ENCODE peak calls at places on chromosomes 7 and 10, in ten cellular contexts. One of them, this sample, is unnamed.

GRCh38 chr7:152307902-152308301 is 127.9 kb downstream of the KMT2C start:
- DNase-seq in activated naive CD4-positive, alpha-beta T cell: no peak
- DNase-seq in HuH-7.5: no peak
- DNase-seq in NCI-H1694: no peak
- DNase-seq in anterior cingulate cortex: no peak
- DNase-seq in stimulated activated naive CD4-positive, alpha-beta T cell: no peak
- DNase-seq in memory B cell: no peak
- DNase-seq in AML-193: no peak
- DNase-seq in neuronal stem cell: no peak
- DNase-seq in HFF-Myc: no peak
- DNase-seq in this sample: no peak

GRCh38 chr7:127437772-127438330 is 45.3 kb upstream of the ZNF800 start:
- DNase-seq in activated naive CD4-positive, alpha-beta T cell: no peak
- DNase-seq in HuH-7.5: no peak
- DNase-seq in NCI-H1694: no peak
- DNase-seq in anterior cingulate cortex: no peak
- DNase-seq in stimulated activated naive CD4-positive, alpha-beta T cell: no peak
- DNase-seq in memory B cell: no peak
- DNase-seq in AML-193: no peak
- DNase-seq in neuronal stem cell: no peak
- DNase-seq in HFF-Myc: peak; percentile 65
- DNase-seq in this sample: no peak

GRCh38 chr7:15007507-15007906 is 105.0 kb upstream of the DGKB start:
- DNase-seq in activated naive CD4-positive, alpha-beta T cell: no peak
- DNase-seq in HuH-7.5: no peak
- DNase-seq in NCI-H1694: no peak
- DNase-seq in anterior cingulate cortex: no peak
- DNase-seq in stimulated activated naive CD4-positive, alpha-beta T cell: no peak
- DNase-seq in memory B cell: no peak
- DNase-seq in AML-193: peak; percentile 17
- DNase-seq in neuronal stem cell: no peak
- DNase-seq in HFF-Myc: peak; percentile 12
- DNase-seq in this sample: no peak

GRCh38 chr7:86025807-86026206 is 617.9 kb upstream of the GRM3 start:
- DNase-seq in activated naive CD4-positive, alpha-beta T cell: no peak
- DNase-seq in HuH-7.5: no peak
- DNase-seq in NCI-H1694: no peak
- DNase-seq in anterior cingulate cortex: no peak
- DNase-seq in stimulated activated naive CD4-positive, alpha-beta T cell: no peak
- DNase-seq in memory B cell: no peak
- DNase-seq in AML-193: no peak
- DNase-seq in neuronal stem cell: no peak
- DNase-seq in HFF-Myc: no peak
- DNase-seq in this sample: no peak

GRCh38 chr10:77160679-77161078 is 476.9 kb downstream of the KCNMA1 start:
- DNase-seq in activated naive CD4-positive, alpha-beta T cell: no peak
- DNase-seq in HuH-7.5: no peak
- DNase-seq in NCI-H1694: no peak
- DNase-seq in anterior cingulate cortex: no peak
- DNase-seq in stimulated activated naive CD4-positive, alpha-beta T cell: no peak
- DNase-seq in memory B cell: no peak
- DNase-seq in AML-193: no peak
- DNase-seq in neuronal stem cell: no peak
- DNase-seq in HFF-Myc: peak; percentile 66
- DNase-seq in this sample: no peak

GRCh38 chr10:33332183-33333031 is 2.1 kb downstream of the NRP1 start:
- DNase-seq in activated naive CD4-positive, alpha-beta T cell: no peak
- DNase-seq in HuH-7.5: no peak
- DNase-seq in NCI-H1694: no peak
- DNase-seq in anterior cingulate cortex: no peak
- DNase-seq in stimulated activated naive CD4-positive, alpha-beta T cell: no peak
- DNase-seq in memory B cell: no peak
- DNase-seq in AML-193: no peak
- DNase-seq in neuronal stem cell: no peak
- DNase-seq in HFF-Myc: no peak
- DNase-seq in this sample: no peak

GRCh38 chr10:93379366-93380042 is 102.6 kb downstream of the MYOF start:
- DNase-seq in activated naive CD4-positive, alpha-beta T cell: no peak
- DNase-seq in HuH-7.5: no peak
- DNase-seq in NCI-H1694: no peak
- DNase-seq in anterior cingulate cortex: no peak
- DNase-seq in stimulated activated naive CD4-positive, alpha-beta T cell: no peak
- DNase-seq in memory B cell: no peak
- DNase-seq in AML-193: no peak
- DNase-seq in neuronal stem cell: no peak
- DNase-seq in HFF-Myc: no peak
- DNase-seq in this sample: no peak

GRCh38 chr10:128152741-128153583 is 26.7 kb upstream of the MKI67 start:
- DNase-seq in activated naive CD4-positive, alpha-beta T cell: no peak
- DNase-seq in HuH-7.5: no peak
- DNase-seq in NCI-H1694: no peak
- DNase-seq in anterior cingulate cortex: no peak
- DNase-seq in stimulated activated naive CD4-positive, alpha-beta T cell: no peak
- DNase-seq in memory B cell: no peak
- DNase-seq in AML-193: no peak
- DNase-seq in neuronal stem cell: no peak
- DNase-seq in HFF-Myc: no peak
- DNase-seq in this sample: no peak

GRCh38 chr10:12842310-12842709 is 159.2 kb downstream of the CCDC3 start:
- DNase-seq in activated naive CD4-positive, alpha-beta T cell: no peak
- DNase-seq in HuH-7.5: no peak
- DNase-seq in NCI-H1694: no peak
- DNase-seq in anterior cingulate cortex: no peak
- DNase-seq in stimulated activated naive CD4-positive, alpha-beta T cell: no peak
- DNase-seq in memory B cell: no peak
- DNase-seq in AML-193: no peak
- DNase-seq in neuronal stem cell: no peak
- DNase-seq in HFF-Myc: no peak
- DNase-seq in this sample: no peak

GRCh38 chr10:36048780-36049179 is 406.7 kb upstream of the FZD8 start:
- DNase-seq in activated naive CD4-positive, alpha-beta T cell: no peak
- DNase-seq in HuH-7.5: no peak
- DNase-seq in NCI-H1694: no peak
- DNase-seq in anterior cingulate cortex: no peak
- DNase-seq in stimulated activated naive CD4-positive, alpha-beta T cell: no peak
- DNase-seq in memory B cell: no peak
- DNase-seq in AML-193: no peak
- DNase-seq in neuronal stem cell: no peak
- DNase-seq in HFF-Myc: no peak
- DNase-seq in this sample: no peak

GRCh38 chr10:128045833-128046120 is 80.4 kb downstream of the MKI67 start:
- DNase-seq in activated naive CD4-positive, alpha-beta T cell: no peak
- DNase-seq in HuH-7.5: no peak
- DNase-seq in NCI-H1694: no peak
- DNase-seq in anterior cingulate cortex: no peak
- DNase-seq in stimulated activated naive CD4-positive, alpha-beta T cell: no peak
- DNase-seq in memory B cell: no peak
- DNase-seq in AML-193: no peak
- DNase-seq in neuronal stem cell: no peak
- DNase-seq in HFF-Myc: no peak
- DNase-seq in this sample: no peak

This sample was measured in cerebellum.